ENCODE peak calls at places on chromosome 6, in seven cellular contexts. Z, X, A, Q, U, P and K are unnamed samples.

GRCh38 chr6:164243012-164243610 is 828.6 kb downstream of the QKI start:
- DNase-seq in Z (no peak), X (no peak), A (peak), Q (no peak), U (no peak), P (no peak), K (no peak)

GRCh38 chr6:21115111-21115510 is 478.4 kb upstream of the SOX4 start:
- DNase-seq in Z (no peak), X (no peak), A (no peak), Q (no peak), U (peak), P (no peak), K (no peak)

GRCh38 chr6:39476670-39477069 is 154.2 kb upstream of the KCNK16 start:
- DNase-seq in Z (no peak), X (no peak), A (no peak), Q (no peak), U (no peak), P (no peak), K (no peak)

GRCh38 chr6:38034269-38034914 is 214.9 kb downstream of the ZFAND3 start:
- DNase-seq in Z (no peak), X (no peak), A (peak), Q (no peak), U (no peak), P (peak), K (no peak)

GRCh38 chr6:31178143-31179041 is 7.9 kb upstream of the POU5F1 start:
- DNase-seq in Z (no peak), X (no peak), A (no peak), Q (no peak), U (no peak), P (no peak), K (no peak)

GRCh38 chr6:24148154-24148570 is 22.1 kb downstream of the NRSN1 start:
- DNase-seq in Z (no peak), X (no peak), A (no peak), Q (no peak), U (no peak), P (no peak), K (no peak)

GRCh38 chr6:51542466-51542865 is 544.9 kb downstream of the PKHD1 start:
- DNase-seq in Z (no peak), X (no peak), A (peak), Q (no peak), U (no peak), P (no peak), K (no peak)

GRCh38 chr6:130520801-130521200 is 155.0 kb downstream of the TMEM200A start:
- DNase-seq in Z (no peak), X (no peak), A (no peak), Q (no peak), U (no peak), P (no peak), K (no peak)

GRCh38 chr6:3315841-3316240 is 57.1 kb downstream of the PSMG4 start:
- DNase-seq in Z (no peak), X (no peak), A (no peak), Q (no peak), U (no peak), P (no peak), K (no peak)

GRCh38 chr6:168927026-168927425 is 326.6 kb downstream of the THBS2 start:
- DNase-seq in Z (no peak), X (no peak), A (no peak), Q (no peak), U (no peak), P (no peak), K (peak)

GRCh38 chr6:134034951-134035822 is 17.2 kb downstream of the SLC2A12 start:
- DNase-seq in Z (peak), X (no peak), A (no peak), Q (no peak), U (no peak), P (no peak), K (no peak)

GRCh38 chr6:11911535-11911934 is 100.6 kb upstream of the HIVEP1 start:
- DNase-seq in Z (no peak), X (no peak), A (no peak), Q (no peak), U (peak), P (no peak), K (no peak)